ENCODE peak calls at places on chromosomes 16 and 17, in seven cellular contexts. Y, Q, L, M, P, N and Z are unnamed samples.

GRCh38 chr16:58933186-58933585 is 199.1 kb upstream of the GOT2 start:
- DNase-seq in L (no peak), Y (no peak), Q (no peak), N (no peak), P (no peak), M (no peak), Z (no peak)

GRCh38 chr17:42289863-42290165 is 1.5 kb downstream of the STAT5A start:
- DNase-seq in P (peak; percentile 65), N (no peak), Y (peak; percentile 47), L (no peak), M (no peak), Q (no peak), Z (no peak)

GRCh38 chr16:59698341-59698979 is 964.3 kb upstream of the GOT2 start:
- DNase-seq in M (no peak), Y (no peak), L (no peak), Q (no peak), P (no peak), N (no peak), Z (no peak)

GRCh38 chr17:73429440-73430164 is 117.8 kb upstream of the CDC42EP4 start:
- DNase-seq in M (peak; percentile 96), Y (peak; percentile 85), N (peak; percentile 52), P (peak; percentile 94), L (peak; percentile 63), Q (peak; percentile 30), Z (peak; percentile 91)

GRCh38 chr16:30750876-30751465 is 2.7 kb downstream of the PHKG2 start:
- DNase-seq in N (no peak), Y (no peak), L (no peak), M (no peak), Q (no peak), P (no peak), Z (peak; percentile 65)

GRCh38 chr17:65366102-65366844 is 195.2 kb downstream of the AXIN2 start:
- DNase-seq in Y (no peak), M (no peak), P (no peak), L (no peak), N (no peak), Q (no peak), Z (no peak)

GRCh38 chr17:46002311-46002972 is 3.4 kb downstream of the STH start:
- DNase-seq in L (peak; percentile 48), Q (peak; percentile 18), M (peak; percentile 91), Y (peak; percentile 80), N (peak; percentile 49), P (peak; percentile 76), Z (peak; percentile 93)

GRCh38 chr16:66273644-66274334 is 92.7 kb upstream of the CDH5 start:
- DNase-seq in P (no peak), N (no peak), L (no peak), M (peak; percentile 64), Q (no peak), Y (no peak), Z (peak; percentile 14)

GRCh38 chr17:72122668-72123495 is 2.1 kb downstream of the SOX9 start:
- DNase-seq in Q (no peak), N (no peak), Y (no peak), L (no peak), M (peak; percentile 81), P (peak; percentile 72), Z (peak; percentile 89)

GRCh38 chr16:27748868-27749546 is 199.1 kb downstream of the KATNIP start:
- DNase-seq in Q (peak; percentile 38), M (peak; percentile 93), N (peak; percentile 27), L (peak; percentile 3), Y (peak; percentile 45), P (no peak), Z (peak; percentile 69)

GRCh38 chr16:87472142-87472778 is 20.6 kb downstream of the ZCCHC14 start:
- DNase-seq in N (no peak), L (no peak), M (no peak), Q (no peak), P (no peak), Y (no peak), Z (no peak)

GRCh38 chr16:66254751-66255150 is 111.7 kb upstream of the CDH5 start:
- DNase-seq in Q (no peak), P (no peak), L (no peak), M (no peak), N (no peak), Y (no peak), Z (no peak)

GRCh38 chr16:56632160-56632847 is at the start of gene MT1M:
- DNase-seq in L (no peak), N (no peak), M (peak; percentile 83), P (peak; percentile 81), Y (no peak), Q (no peak), Z (peak; percentile 63)

GRCh38 chr17:79374087-79374486 is 236.8 kb downstream of the RBFOX3 start:
- DNase-seq in P (no peak), Y (no peak), M (peak; percentile 78), L (no peak), Q (no peak), N (no peak), Z (no peak)

GRCh38 chr16:62832214-62832613 is 796.0 kb upstream of the CDH8 start:
- DNase-seq in Q (no peak), P (no peak), Y (no peak), M (no peak), N (no peak), L (no peak), Z (no peak)

GRCh38 chr16:70685938-70686375 is at the start of gene MTSS2:
- DNase-seq in M (peak; percentile 99), L (peak; percentile 34), Y (peak; percentile 14), Q (peak; percentile 80), N (peak; percentile 63), P (peak; percentile 93), Z (peak; percentile 88)

GRCh38 chr17:70517808-70518207 is 348.5 kb downstream of the KCNJ2 start:
- DNase-seq in L (no peak), M (no peak), Y (no peak), Q (no peak), N (no peak), P (no peak), Z (no peak)

GRCh38 chr17:49798182-49798581 is 9.7 kb downstream of the KAT7 start:
- DNase-seq in Q (no peak), M (no peak), N (no peak), P (no peak), Y (no peak), L (no peak), Z (no peak)

GRCh38 chr17:36827056-36827455 is 110.2 kb upstream of the LHX1 start:
- DNase-seq in L (no peak), N (no peak), M (peak; percentile 59), P (no peak), Y (no peak), Q (no peak), Z (no peak)

GRCh38 chr16:13143551-13143950 is 242.2 kb downstream of the SHISA9 start:
- DNase-seq in Q (no peak), N (no peak), L (no peak), M (no peak), P (no peak), Y (no peak), Z (no peak)

GRCh38 chr17:68295086-68295485 is 3.8 kb downstream of the ARSG start:
- DNase-seq in L (no peak), P (no peak), Q (no peak), M (no peak), Y (no peak), N (no peak), Z (no peak)

GRCh38 chr17:44804301-44805061 is 25.6 kb downstream of the GJC1 start:
- DNase-seq in Y (no peak), L (no peak), M (no peak), P (no peak), N (no peak), Q (no peak), Z (no peak)

GRCh38 chr17:10628756-10629155 is 28.4 kb downstream of the MYH3 start:
- DNase-seq in Q (no peak), L (no peak), P (no peak), N (no peak), Y (no peak), M (peak; percentile 80), Z (no peak)

GRCh38 chr16:83606486-83607030 is 201.2 kb upstream of the HSBP1 start:
- DNase-seq in M (no peak), L (no peak), Q (no peak), P (no peak), N (no peak), Y (no peak), Z (no peak)

GRCh38 chr16:73050115-73051099 is 2.5 kb upstream of the ZFHX3 start:
- DNase-seq in N (no peak), P (no peak), Y (no peak), M (no peak), L (no peak), Q (no peak), Z (no peak)